ENCODE peak calls at places on chromosome 10, in seven cellular contexts. C, E, Q, F, M, P and O are unnamed samples.

GRCh38 chr10:123958221-123958620 is 66.6 kb upstream of the CPXM2 start:
- DNase-seq in C (no peak), E (no peak), Q (no peak), F (no peak), M (no peak), P (no peak), O (no peak)

GRCh38 chr10:44435196-44435595 is 50.3 kb upstream of the CXCL12 start:
- DNase-seq in C (no peak), E (no peak), Q (no peak), F (no peak), M (no peak), P (no peak), O (no peak)

GRCh38 chr10:80454526-80455460 is 683 bp downstream of the TSPAN14 start:
- DNase-seq in C (peak), E (peak), Q (no peak), F (peak), M (peak), P (peak), O (no peak)

GRCh38 chr10:29713450-29713849 is 78.7 kb upstream of the SVIL start:
- DNase-seq in C (no peak), E (no peak), Q (no peak), F (no peak), M (no peak), P (no peak), O (no peak)

GRCh38 chr10:57943701-57944100 is 324.0 kb downstream of the IPMK start:
- DNase-seq in C (no peak), E (no peak), Q (no peak), F (no peak), M (no peak), P (no peak), O (no peak)

GRCh38 chr10:43038783-43039628 is 37.9 kb upstream of the RET start:
- DNase-seq in C (peak), E (peak), Q (no peak), F (no peak), M (no peak), P (no peak), O (no peak)

GRCh38 chr10:79438021-79438698 is 7.3 kb downstream of the ZCCHC24 start:
- DNase-seq in C (no peak), E (no peak), Q (no peak), F (peak), M (no peak), P (no peak), O (no peak)

GRCh38 chr10:125061557-125062243 is 98.7 kb downstream of the CTBP2 start:
- DNase-seq in C (no peak), E (no peak), Q (no peak), F (no peak), M (no peak), P (no peak), O (no peak)

GRCh38 chr10:4354382-4354812 is 471.6 kb upstream of the AKR1E2 start:
- DNase-seq in C (no peak), E (no peak), Q (no peak), F (no peak), M (peak), P (peak), O (peak)

GRCh38 chr10:88841316-88842111 is 10.1 kb downstream of the ANKRD22 start:
- DNase-seq in C (no peak), E (no peak), Q (no peak), F (no peak), M (no peak), P (no peak), O (no peak)

GRCh38 chr10:62056660-62057059 is 155.2 kb downstream of the ARID5B start:
- DNase-seq in C (no peak), E (no peak), Q (no peak), F (no peak), M (no peak), P (peak), O (no peak)
- H3K18ac ChIP-seq in C (no peak), E (no peak), Q (no peak), F (no peak), M (no peak), P (no peak), O (peak)

GRCh38 chr10:128044961-128045832 is 81.0 kb downstream of the MKI67 start:
- DNase-seq in C (no peak), E (no peak), Q (no peak), F (no peak), M (no peak), P (no peak), O (no peak)
- H3K18ac ChIP-seq in C (no peak), E (no peak), Q (peak), F (no peak), M (no peak), P (no peak), O (no peak)

DNA sequence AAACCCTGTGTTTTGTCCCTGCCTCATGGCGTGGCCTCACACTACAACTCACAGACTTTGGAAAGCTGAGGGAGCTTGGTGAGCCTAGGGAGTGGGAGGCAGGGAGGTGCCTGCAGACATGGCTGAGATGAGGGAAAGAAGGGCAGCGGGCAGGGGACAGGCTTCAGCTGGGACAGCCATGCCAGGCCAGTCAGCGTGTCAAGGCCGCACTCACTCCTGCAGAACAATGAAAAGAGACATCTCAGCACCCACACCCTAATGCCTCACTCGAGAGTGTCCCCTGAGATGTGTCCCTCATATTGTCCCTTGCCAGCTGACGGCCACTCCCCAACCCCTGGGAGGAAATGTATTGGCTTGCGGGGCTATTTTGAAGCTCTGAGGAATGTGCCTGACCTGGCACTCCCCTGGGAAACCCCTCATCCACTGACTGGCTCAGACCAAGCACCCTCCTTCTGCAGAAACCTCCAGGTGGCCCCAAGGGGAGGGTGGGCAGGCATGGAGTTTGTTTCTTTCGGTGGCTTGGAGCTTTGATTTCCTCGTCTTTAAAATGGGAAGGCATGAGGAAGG is 31.6 kb downstream of the SH3PXD2A start:
- DNase-seq in C (no peak), E (no peak), Q (no peak), F (no peak), M (no peak), P (no peak), O (no peak)
- H3K18ac ChIP-seq in C (no peak), E (no peak), Q (no peak), F (peak), M (no peak), P (peak), O (peak)

GRCh38 chr10:31138026-31138553 is 106.4 kb upstream of the ZNF438 start:
- DNase-seq in C (no peak), E (no peak), Q (no peak), F (no peak), M (no peak), P (no peak), O (no peak)

GRCh38 chr10:31133628-31134302 is 102.1 kb upstream of the ZNF438 start:
- DNase-seq in C (peak), E (peak), Q (peak), F (peak), M (peak), P (peak), O (peak)

GRCh38 chr10:31134303-31134928 is 102.8 kb upstream of the ZNF438 start:
- DNase-seq in C (no peak), E (no peak), Q (no peak), F (peak), M (no peak), P (peak), O (peak)

GRCh38 chr10:31136951-31137885 is 105.6 kb upstream of the ZNF438 start:
- DNase-seq in C (no peak), E (no peak), Q (no peak), F (no peak), M (no peak), P (peak), O (peak)

GRCh38 chr10:31136386-31136785 is 104.7 kb upstream of the ZNF438 start:
- DNase-seq in C (no peak), E (no peak), Q (no peak), F (no peak), M (no peak), P (no peak), O (no peak)
- H3K18ac ChIP-seq in C (no peak), E (no peak), Q (no peak), F (no peak), M (no peak), P (no peak), O (peak)

GRCh38 chr10:1668347-1668746 is 69.0 kb downstream of the ADARB2 start:
- DNase-seq in C (no peak), E (no peak), Q (no peak), F (no peak), M (no peak), P (no peak), O (no peak)
- H3K18ac ChIP-seq in C (no peak), E (no peak), Q (no peak), F (no peak), M (no peak), P (no peak), O (no peak)

DNA sequence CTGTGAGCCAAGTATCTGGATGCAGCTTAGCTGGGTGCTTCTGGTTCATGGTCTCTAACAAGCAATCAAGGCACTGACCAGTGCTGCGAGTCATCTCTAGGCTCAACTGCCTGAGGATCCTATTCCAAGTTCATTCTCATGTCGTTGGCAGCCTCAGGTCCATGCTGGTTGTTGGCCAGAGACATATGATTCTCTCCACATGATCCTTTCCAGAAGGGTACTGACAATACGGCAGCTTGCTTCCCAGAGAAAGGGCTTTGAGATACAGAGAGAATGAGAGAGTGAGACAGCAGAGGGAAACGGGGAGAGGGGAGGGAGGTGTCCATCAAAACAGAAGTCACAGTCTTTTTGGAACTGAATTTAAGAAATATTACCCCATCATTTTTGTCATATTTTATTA is 405.6 kb downstream of the XPNPEP1 start:
- DNase-seq in C (no peak), E (no peak), Q (no peak), F (no peak), M (no peak), P (no peak), O (no peak)
- H3K18ac ChIP-seq in C (no peak), E (no peak), Q (no peak), F (no peak), M (no peak), P (no peak), O (no peak)